ENCODE peak calls at places on chromosome 1, in five cellular contexts. R is A549; P is lung; W is left ventricle myocardium inferior; T is CD4-positive, alpha-beta memory T cell. Y is an unnamed sample.

GRCh38 chr1:226121587-226122400 is 59.3 kb downstream of the H3-3A start:
- DNase-seq in P (peak; percentile 55), T (peak; percentile 79), W (peak; percentile 66), R (peak; percentile 88), Y (peak; percentile 82)

GRCh38 chr1:169491845-169492281 is 6.1 kb upstream of the SLC19A2 start:
- DNase-seq in P (no peak), T (no peak), R (no peak), W (no peak), Y (no peak)

GRCh38 chr1:92619466-92620189 is 132.9 kb upstream of the GFI1 start:
- DNase-seq in R (no peak), T (no peak), P (no peak), W (no peak), Y (no peak)

GRCh38 chr1:96538001-96538649 is 183.5 kb upstream of the PTBP2 start:
- DNase-seq in R (no peak), W (no peak), T (no peak), P (peak; percentile 41), Y (no peak)

GRCh38 chr1:52668711-52669110 is 29.4 kb downstream of the COA7 start:
- DNase-seq in W (no peak), P (no peak), T (no peak), R (no peak), Y (no peak)

GRCh38 chr1:35876988-35877387 is 6.0 kb upstream of the AGO1 start:
- DNase-seq in R (no peak), T (no peak), P (no peak), W (no peak), Y (peak; percentile 21)

GRCh38 chr1:198970919-198971318 is 332.1 kb downstream of the PTPRC start:
- DNase-seq in P (no peak), T (no peak), R (no peak), W (no peak), Y (no peak)

GRCh38 chr1:172326171-172326570 is 94.3 kb upstream of the C1orf105 start:
- DNase-seq in W (no peak), P (no peak), R (no peak), T (no peak), Y (no peak)

GRCh38 chr1:25926731-25927496 is 20.7 kb upstream of the STMN1 start:
- DNase-seq in W (no peak), T (no peak), R (no peak), P (no peak), Y (no peak)

GRCh38 chr1:231395051-231395995 is 26.8 kb downstream of the EGLN1 start:
- DNase-seq in W (no peak), R (peak; percentile 90), T (no peak), P (no peak), Y (no peak)

DNA sequence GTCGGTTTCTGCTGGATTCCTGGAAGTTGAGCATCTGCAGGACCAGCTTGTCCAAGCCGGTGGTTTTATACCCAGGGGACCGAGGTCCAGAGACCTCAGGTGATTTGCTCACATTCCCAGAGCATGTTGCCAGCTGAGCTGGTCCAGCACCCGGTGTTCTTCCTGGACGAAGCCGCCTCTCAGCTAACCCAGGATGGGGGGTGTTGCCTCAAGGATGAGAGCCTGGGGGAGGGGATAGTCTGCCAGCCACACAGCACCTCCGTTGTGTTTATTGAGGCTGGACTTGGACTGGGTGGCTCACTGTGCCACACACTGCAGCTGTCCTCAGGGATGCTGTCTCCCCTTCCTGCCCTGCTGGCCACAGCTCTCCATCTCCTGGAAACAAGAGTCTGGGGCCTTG is 1.5 kb downstream of the TMEM201 start:
- DNase-seq in P (no peak), W (no peak), R (no peak), T (no peak), Y (no peak)
- H3K4me3 ChIP-seq in P (no peak overlapping the region), W (peak overlapping the region; percentile 76), R (peak overlapping the region; percentile 83), T (no peak overlapping the region), Y (no peak overlapping the region)

GRCh38 chr1:114152211-114153050 is 1.2 kb downstream of the SYT6 start:
- DNase-seq in P (peak; percentile 40), W (peak; percentile 33), R (peak; percentile 41), T (no peak), Y (peak; percentile 23)
- H3K4me3 ChIP-seq in P (no peak overlapping the region), W (peak overlapping the region; percentile 65), R (peak overlapping the region; percentile 53), T (no peak overlapping the region), Y (no peak overlapping the region)

GRCh38 chr1:228197555-228198147 is 10.2 kb upstream of the OBSCN start:
- DNase-seq in W (no peak), R (no peak), T (no peak), P (no peak), Y (no peak)
- H3K4me3 ChIP-seq in W (no peak overlapping the region), R (no peak overlapping the region), T (no peak overlapping the region), P (no peak overlapping the region), Y (no peak overlapping the region)

GRCh38 chr1:174161813-174162212 is 2.5 kb downstream of the RABGAP1L start:
- DNase-seq in R (no peak), W (no peak), P (no peak), T (no peak), Y (no peak)

GRCh38 chr1:174169342-174169741 is 10.0 kb downstream of the RABGAP1L start:
- DNase-seq in T (no peak), W (no peak), P (no peak), R (no peak), Y (no peak)

GRCh38 chr1:174167404-174167803 is 8.1 kb downstream of the RABGAP1L start:
- DNase-seq in W (no peak), R (no peak), P (no peak), T (no peak), Y (no peak)

GRCh38 chr1:174166530-174167328 is 7.4 kb downstream of the RABGAP1L start:
- DNase-seq in P (no peak), W (no peak), R (no peak), T (no peak), Y (no peak)

DNA sequence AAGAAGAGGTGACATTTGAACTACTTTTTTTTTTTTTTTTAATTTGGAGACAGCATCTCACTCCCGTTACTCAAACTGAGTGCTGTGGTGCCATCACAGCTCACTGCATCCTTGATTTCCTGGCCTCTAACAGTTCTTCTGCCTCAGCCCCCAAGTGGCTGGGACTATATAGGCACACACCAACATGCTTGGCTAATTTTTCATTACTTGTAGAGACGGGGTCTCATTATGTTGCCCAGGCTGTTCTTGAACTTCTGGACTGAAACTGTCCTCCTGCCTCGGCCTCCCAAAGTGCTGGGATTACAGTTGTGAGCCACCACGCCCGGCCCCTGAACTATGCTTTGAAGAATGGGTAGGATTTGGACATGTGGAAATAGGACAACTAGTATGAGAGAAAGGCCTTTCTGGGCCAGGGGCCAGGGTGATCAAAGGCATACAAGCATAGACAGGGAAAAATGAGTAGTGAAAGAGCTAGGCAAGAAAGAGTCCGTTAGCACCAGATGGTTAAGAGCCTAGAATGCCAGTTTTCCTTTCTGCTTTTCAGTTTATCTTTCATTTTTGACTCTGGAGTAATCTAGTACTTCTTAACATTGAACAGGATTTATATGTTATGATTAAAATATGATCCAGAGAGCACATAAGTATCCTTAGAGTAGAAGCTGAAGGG is 6.3 kb downstream of the RABGAP1L start:
- DNase-seq in R (no peak), T (no peak), W (peak; percentile 30), P (no peak), Y (peak; percentile 16)
- H3K4me3 ChIP-seq in R (no peak overlapping the region), T (no peak overlapping the region), W (no peak overlapping the region), P (no peak overlapping the region), Y (no peak overlapping the region)

GRCh38 chr1:155256101-155256852 is 994 bp upstream of the ENTREP3 start:
- DNase-seq in T (no peak), P (no peak), R (no peak), W (no peak), Y (no peak)
- H3K4me3 ChIP-seq in T (no peak overlapping the region), P (no peak overlapping the region), R (peak overlapping the region; percentile 76), W (peak overlapping the region; percentile 86), Y (no peak overlapping the region)

GRCh38 chr1:32702599-32703478 is at the start of gene SYNC:
- DNase-seq in P (peak; percentile 67), R (peak; percentile 56), W (peak; percentile 77), T (no peak), Y (peak; percentile 94)
- H3K4me3 ChIP-seq in P (peak within 1 kb of the TSS; percentile 54), R (peak within 1 kb of the TSS; percentile 64), W (peak within 1 kb of the TSS; percentile 78), T (no peak within 1 kb of the TSS), Y (peak within 1 kb of the TSS; percentile 30)

GRCh38 chr1:112508242-112509004 is at the start of gene WNT2B:
- DNase-seq in R (peak; percentile 24), W (no peak), T (peak; percentile 62), P (no peak), Y (peak; percentile 49)

GRCh38 chr1:112505878-112506277 is 2.9 kb upstream of the WNT2B start:
- DNase-seq in R (no peak), P (no peak), T (no peak), W (no peak), Y (no peak)

GRCh38 chr1:112507896-112508241 is 896 bp upstream of the WNT2B start:
- DNase-seq in W (no peak), P (no peak), R (peak; percentile 38), T (peak; percentile 9), Y (peak; percentile 38)

GRCh38 chr1:112506731-112507130 is 2.0 kb upstream of the WNT2B start:
- DNase-seq in P (no peak), R (no peak), T (no peak), W (no peak), Y (no peak)

DNA sequence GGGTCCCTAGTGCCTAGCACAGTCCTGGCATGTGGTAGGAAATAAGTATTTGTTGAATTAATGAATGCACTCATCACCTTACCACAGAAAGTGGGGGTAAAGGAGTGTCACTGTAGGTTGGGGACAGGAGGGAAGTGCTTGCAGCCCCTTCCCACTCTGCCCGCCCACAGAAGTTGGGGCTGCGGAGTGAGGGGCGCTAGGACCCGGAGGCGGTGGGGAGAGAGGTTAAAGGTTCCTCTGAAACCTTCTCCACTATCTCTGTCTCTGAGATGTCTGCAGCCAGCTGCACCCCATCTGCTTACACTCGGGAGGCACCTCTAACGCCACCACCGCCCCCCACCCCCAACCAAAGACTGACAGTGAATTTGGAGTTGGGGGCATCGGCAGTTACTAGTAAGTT is 1.4 kb upstream of the WNT2B start:
- DNase-seq in R (no peak), W (no peak), P (no peak), T (no peak), Y (no peak)
- H3K4me3 ChIP-seq in R (no peak overlapping the region), W (no peak overlapping the region), P (no peak overlapping the region), T (no peak overlapping the region), Y (no peak overlapping the region)

GRCh38 chr1:41843378-41843777 is 75.3 kb downstream of the HIVEP3 start:
- DNase-seq in T (no peak), W (no peak), R (no peak), P (no peak), Y (no peak)
- H3K4me3 ChIP-seq in T (no peak overlapping the region), W (no peak overlapping the region), R (no peak overlapping the region), P (no peak overlapping the region), Y (no peak overlapping the region)

GRCh38 chr1:20081331-20081810 is 11.4 kb downstream of the PLA2G5 start:
- DNase-seq in T (no peak), P (no peak), R (no peak), W (no peak), Y (no peak)
- H3K4me3 ChIP-seq in T (no peak overlapping the region), P (no peak overlapping the region), R (no peak overlapping the region), W (no peak overlapping the region), Y (no peak overlapping the region)

Y was measured in mucosa of descending colon.